ENCODE peak calls at places on chromosomes 16 and 17, in five cellular contexts. P is K562, L is HepG2, R is GM12878, H is SK-N-SH. E is an unnamed sample.
A peak's percentile ranks its signal among the peaks of the same experiment; 100 is the strongest.

GRCh38 chr16:13962232-13962631 is 42.3 kb downstream of the ERCC4 start:
- DNase-seq in P (no peak), L (no peak), R (no peak), H (no peak), E (no peak)

GRCh38 chr16:71637398-71637797 is 11.4 kb downstream of the MARVELD3 start:
- DNase-seq in P (no peak), L (no peak), R (no peak), H (no peak), E (no peak)

GRCh38 chr16:13902677-13903076 is 17.3 kb upstream of the ERCC4 start:
- DNase-seq in P (no peak), L (no peak), R (no peak), H (no peak), E (no peak)

GRCh38 chr16:52497067-52497816 is 49.7 kb downstream of the TOX3 start:
- DNase-seq in P (no peak), L (peak; percentile 71), R (no peak), H (peak; percentile 27), E (no peak)

GRCh38 chr16:87436225-87437172 is 44.4 kb downstream of the MAP1LC3B start:
- DNase-seq in P (no peak), L (no peak), R (no peak), H (peak; percentile 77), E (no peak)

GRCh38 chr17:44008205-44008909 is 3.9 kb downstream of the NAGS start:
- DNase-seq in P (no peak), L (no peak), R (no peak), H (no peak), E (no peak)

GRCh38 chr16:84141143-84141670 is 3.8 kb downstream of the HSDL1 start:
- DNase-seq in P (no peak), L (peak; percentile 69), R (no peak), H (no peak), E (no peak)

GRCh38 chr16:46736695-46737094 is 11.4 kb downstream of the MYLK3 start:
- DNase-seq in P (no peak), L (no peak), R (no peak), H (no peak), E (no peak)

GRCh38 chr17:29977836-29978235 is 36.4 kb downstream of the EFCAB5 start:
- DNase-seq in P (no peak), L (no peak), R (no peak), H (no peak), E (no peak)

GRCh38 chr16:31135535-31136286 is at the start of gene PRSS8:
- DNase-seq in P (peak; percentile 82), L (no peak), R (no peak), H (no peak), E (peak; percentile 83)

GRCh38 chr17:81311954-81312353 is 16.8 kb upstream of the SLC38A10 start:
- DNase-seq in P (no peak), L (no peak), R (no peak), H (no peak), E (no peak)

GRCh38 chr17:81713004-81713555 is 996 bp downstream of the SLC25A10 start:
- DNase-seq in P (no peak), L (peak; percentile 68), R (no peak), H (peak; percentile 69), E (no peak)

GRCh38 chr16:87060026-87060986 is 256.9 kb downstream of the C16orf95 start:
- DNase-seq in P (no peak), L (no peak), R (no peak), H (no peak), E (no peak)

GRCh38 chr16:71746442-71747046 is 22.0 kb upstream of the PHLPP2 start:
- DNase-seq in P (peak; percentile 46), L (peak; percentile 51), R (no peak), H (peak; percentile 57), E (no peak)

GRCh38 chr17:29107084-29107483 is 64.1 kb downstream of the PIPOX start:
- DNase-seq in P (no peak), L (no peak), R (no peak), H (no peak), E (no peak)

GRCh38 chr17:27807567-27808470 is 7.5 kb upstream of the NOS2 start:
- DNase-seq in P (no peak), L (no peak), R (peak; percentile 83), H (no peak), E (no peak)

GRCh38 chr17:65158081-65158480 is 20.9 kb downstream of the RGS9 start:
- DNase-seq in P (no peak), L (no peak), R (no peak), H (no peak), E (no peak)

GRCh38 chr17:64694207-64694606 is 32.1 kb upstream of the SMURF2 start:
- DNase-seq in P (no peak), L (peak; percentile 98), R (no peak), H (no peak), E (no peak)

GRCh38 chr17:15436399-15437369 is 30.7 kb downstream of the CDRT4 start:
- DNase-seq in P (peak; percentile 44), L (peak; percentile 65), R (no peak), H (no peak), E (peak; percentile 56)

GRCh38 chr17:34107019-34107418 is 148.1 kb upstream of the CCL2 start:
- DNase-seq in P (no peak), L (peak; percentile 9), R (no peak), H (no peak), E (no peak)

GRCh38 chr17:28570716-28571254 is 539 bp downstream of the PIGS start:
- DNase-seq in P (peak; percentile 66), L (peak; percentile 47), R (no peak), H (peak; percentile 67), E (peak; percentile 63)

GRCh38 chr17:41710472-41711090 is 1.6 kb upstream of the GAST start:
- DNase-seq in P (peak; percentile 36), L (no peak), R (no peak), H (no peak), E (no peak)

GRCh38 chr16:24996301-24996700 is 18.9 kb downstream of the ARHGAP17 start:
- DNase-seq in P (no peak), L (no peak), R (no peak), H (no peak), E (no peak)

GRCh38 chr16:53781023-53781605 is 77.2 kb downstream of the FTO start:
- DNase-seq in P (no peak), L (peak; percentile 68), R (no peak), H (no peak), E (no peak)

GRCh38 chr17:82963104-82963950 is 116.1 kb upstream of the METRNL start:
- DNase-seq in P (no peak), L (no peak), R (no peak), H (peak; percentile 79), E (peak; percentile 61)

GRCh38 chr16:19113577-19114358 is at the start of gene ITPRIPL2:
- DNase-seq in P (peak; percentile 79), L (peak; percentile 67), R (no peak), H (peak; percentile 92), E (no peak)

GRCh38 chr16:82874251-82874650 is 247.5 kb downstream of the CDH13 start:
- DNase-seq in P (no peak), L (no peak), R (no peak), H (no peak), E (no peak)

GRCh38 chr16:35308674-35309073 is 1849.3 kb downstream of the TP53TG3F start:
- DNase-seq in P (no peak), L (no peak), R (no peak), H (no peak), E (no peak)
- H3K9me3 ChIP-seq in P (no peaks in the 10 kb centered on the region), L (peaks cover 100% of the 10 kb centered on the region), R (no peaks in the 10 kb centered on the region), H (no peaks in the 10 kb centered on the region), E (peaks cover 97% of the 10 kb centered on the region)

GRCh38 chr16:88662222-88662842 is 559 bp downstream of the MVD start:
- DNase-seq in P (peak; percentile 54), L (no peak), R (no peak), H (no peak), E (no peak)
- TF ChIP-seq GABPA in P (no peak), L (no peak), R (no peak), H (no peak), E (no peak)

GRCh38 chr17:22272363-22273146 is 580.2 kb downstream of the KCNJ18 start:
- DNase-seq in P (no peak), L (no peak), R (no peak), H (no peak), E (no peak)
- H3K9me3 ChIP-seq in P (no peaks in the 10 kb centered on the region), L (no peaks in the 10 kb centered on the region), R (no peaks in the 10 kb centered on the region), H (no peaks in the 10 kb centered on the region), E (peaks cover 85% of the 10 kb centered on the region)

GRCh38 chr16:9969580-9969979 is 212.6 kb downstream of the GRIN2A start:
- DNase-seq in P (no peak), L (no peak), R (no peak), H (no peak), E (no peak)
- TF ChIP-seq GABPA in P (no peak), L (no peak), R (no peak), H (no peak), E (no peak)

GRCh38 chr16:35314298-35314697 is 1854.9 kb downstream of the TP53TG3F start:
- DNase-seq in P (no peak), L (no peak), R (no peak), H (no peak), E (no peak)

GRCh38 chr16:35310999-35311398 is 1851.6 kb downstream of the TP53TG3F start:
- DNase-seq in P (no peak), L (no peak), R (no peak), H (no peak), E (no peak)

GRCh38 chr16:35305476-35305875 is 1846.1 kb downstream of the TP53TG3F start:
- DNase-seq in P (no peak), L (no peak), R (no peak), H (no peak), E (no peak)

GRCh38 chr16:35306915-35307314 is 1847.5 kb downstream of the TP53TG3F start:
- DNase-seq in P (no peak), L (no peak), R (no peak), H (no peak), E (no peak)

GRCh38 chr16:35311475-35311874 is 1852.1 kb downstream of the TP53TG3F start:
- DNase-seq in P (no peak), L (no peak), R (no peak), H (peak; percentile 44), E (no peak)
- H3K9me3 ChIP-seq in P (no peaks in the 10 kb centered on the region), L (peaks cover 100% of the 10 kb centered on the region), R (no peaks in the 10 kb centered on the region), H (no peaks in the 10 kb centered on the region), E (peaks cover 96% of the 10 kb centered on the region)

DNA sequence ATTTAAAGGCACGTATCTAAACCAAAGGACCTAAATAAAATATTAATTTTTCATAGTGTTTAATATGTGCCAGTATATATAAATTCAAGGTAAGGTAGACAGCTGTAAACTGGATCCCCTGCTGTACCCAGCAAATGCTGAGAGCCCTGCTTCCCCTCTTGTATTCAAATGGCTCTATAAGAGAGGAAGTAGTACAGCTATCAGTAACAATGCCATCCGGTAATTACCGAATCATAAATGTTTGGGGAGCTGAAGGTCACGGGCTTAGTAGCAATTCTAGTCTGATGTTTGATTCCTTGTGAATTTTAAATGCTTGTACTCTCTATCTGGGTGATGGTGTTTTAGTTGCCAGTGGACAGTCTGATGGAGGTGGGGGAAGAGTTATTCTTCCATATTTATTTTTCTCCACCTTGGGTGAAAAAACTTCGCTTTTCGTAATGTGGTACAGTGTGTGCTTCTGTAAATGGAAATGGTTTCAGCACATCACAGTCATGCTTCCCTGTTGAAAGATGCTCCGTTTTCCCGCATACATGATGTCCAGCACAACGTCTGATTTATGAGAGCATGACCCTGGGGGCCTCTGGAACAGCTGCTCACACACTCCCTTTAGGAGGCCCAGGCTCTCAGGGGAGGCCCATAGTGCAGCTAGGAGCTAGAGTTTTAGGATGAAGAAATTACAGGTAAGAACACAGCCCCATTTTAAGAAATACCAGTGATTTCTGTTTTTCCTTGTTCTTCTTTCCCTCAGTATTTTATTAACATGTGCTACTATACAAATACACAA is 423.9 kb downstream of the WWOX start:
- DNase-seq in P (no peak), L (no peak), R (no peak), H (no peak), E (no peak)
- TF ChIP-seq GABPA in P (no peak), L (no peak), R (no peak), H (no peak), E (no peak)